ENCODE peak calls at places on chromosomes 2 and 18, in seven cellular contexts. H is psoas muscle, O is upper lobe of right lung, V is fibroblast of lung, I is adrenal gland, A is lung, U is WERI-Rb-1. Y is an unnamed sample. For H3K27me3, the result is how much of the 10 kb centered on the place peaks cover.

GRCh38 chr2:46704593-46704992 is 211.0 kb downstream of the MCFD2 start:
- DNase-seq in H (no peak), O (no peak), V (no peak), I (no peak), A (no peak), U (no peak), Y (no peak)

GRCh38 chr2:157830696-157831570 is 45.2 kb downstream of the ACVR1 start:
- DNase-seq in H (no peak), O (no peak), V (peak), I (peak), A (no peak), U (no peak), Y (peak)

GRCh38 chr2:195658541-195658890 is 1.5 kb downstream of the SLC39A10 start:
- DNase-seq in H (no peak), O (no peak), V (peak), I (peak), A (no peak), U (no peak), Y (no peak)

GRCh38 chr18:8084160-8084559 is 517.0 kb downstream of the PTPRM start:
- DNase-seq in H (no peak), O (no peak), V (peak), I (peak), A (no peak), U (peak), Y (no peak)

GRCh38 chr18:54204883-54205282 is 19.6 kb downstream of the MBD2 start:
- DNase-seq in H (no peak), O (no peak), V (no peak), I (no peak), A (no peak), U (no peak), Y (no peak)

GRCh38 chr18:78980279-78980771 is 707 bp downstream of the SALL3 start:
- DNase-seq in H (no peak), O (no peak), V (no peak), I (no peak), A (no peak), U (peak), Y (no peak)

GRCh38 chr2:241858206-241859016 is at the start of gene PDCD1:
- DNase-seq in H (peak), O (peak), V (no peak), I (no peak), A (no peak), U (no peak), Y (peak)

GRCh38 chr2:113156278-113157107 is 17.3 kb upstream of the PSD4 start:
- DNase-seq in H (no peak), O (no peak), V (peak), I (no peak), A (peak), U (no peak), Y (no peak)

GRCh38 chr2:120847700-120848321 is 112.1 kb downstream of the GLI2 start:
- DNase-seq in H (no peak), O (peak), V (peak), I (peak), A (no peak), U (peak), Y (peak)

GRCh38 chr2:180679693-180680092 is 300.7 kb upstream of the UBE2E3 start:
- DNase-seq in H (no peak), O (no peak), V (no peak), I (no peak), A (no peak), U (no peak), Y (no peak)

GRCh38 chr2:127196998-127197397 is 23.1 kb downstream of the CYP27C1 start:
- DNase-seq in H (no peak), O (no peak), V (no peak), I (no peak), A (no peak), U (no peak), Y (no peak)

GRCh38 chr2:86249843-86250402 is 50.7 kb downstream of the MRPL35 start:
- DNase-seq in H (no peak), O (no peak), V (no peak), I (no peak), A (no peak), U (no peak), Y (no peak)

GRCh38 chr2:71952572-71953188 is 195.0 kb downstream of the CYP26B1 start:
- DNase-seq in H (no peak), O (no peak), V (no peak), I (no peak), A (no peak), U (no peak), Y (no peak)

GRCh38 chr18:49638891-49639557 is 77.2 kb downstream of the LIPG start:
- DNase-seq in H (no peak), O (no peak), V (no peak), I (no peak), A (no peak), U (no peak), Y (no peak)

GRCh38 chr2:237700583-237701032 is 73.2 kb downstream of the LRRFIP1 start:
- DNase-seq in H (peak), O (peak), V (peak), I (no peak), A (no peak), U (no peak), Y (no peak)

GRCh38 chr2:163646659-163647058 is 89.1 kb downstream of the FIGN start:
- DNase-seq in H (no peak), O (no peak), V (no peak), I (no peak), A (no peak), U (no peak), Y (no peak)

GRCh38 chr2:239475161-239476028 is 74.6 kb upstream of the HDAC4 start:
- DNase-seq in H (no peak), O (peak), V (no peak), I (no peak), A (no peak), U (no peak), Y (no peak)

GRCh38 chr2:24241528-24241927 is 66.7 kb downstream of the FAM228A start:
- DNase-seq in H (no peak), O (no peak), V (no peak), I (no peak), A (no peak), U (no peak), Y (no peak)

GRCh38 chr18:13797157-13797611 is 26.8 kb upstream of the MC5R start:
- DNase-seq in H (no peak), O (no peak), V (no peak), I (peak), A (no peak), U (no peak), Y (no peak)

GRCh38 chr18:46668135-46668534 is 11.1 kb upstream of the LOXHD1 start:
- DNase-seq in H (peak), O (no peak), V (no peak), I (no peak), A (no peak), U (no peak), Y (no peak)

GRCh38 chr2:240655931-240656886 is 26.5 kb downstream of the AQP12B start:
- DNase-seq in H (no peak), O (no peak), V (no peak), I (no peak), A (peak), U (no peak), Y (no peak)

GRCh38 chr2:206856474-206856873 is 82.8 kb upstream of the CPO start:
- DNase-seq in H (no peak), O (no peak), V (peak), I (no peak), A (no peak), U (no peak), Y (no peak)

GRCh38 chr2:65017335-65017734 is 28.1 kb downstream of the SLC1A4 start:
- DNase-seq in H (no peak), O (no peak), V (no peak), I (no peak), A (no peak), U (no peak), Y (no peak)

GRCh38 chr2:233353769-233354499 is at the start of gene DGKD:
- DNase-seq in H (peak), O (peak), V (peak), I (peak), A (peak), U (peak), Y (peak)
- TF ChIP-seq CTCF in H (peak), O (no peak), V (peak), I (no peak), A (no peak), U (peak), Y (no peak)

DNA sequence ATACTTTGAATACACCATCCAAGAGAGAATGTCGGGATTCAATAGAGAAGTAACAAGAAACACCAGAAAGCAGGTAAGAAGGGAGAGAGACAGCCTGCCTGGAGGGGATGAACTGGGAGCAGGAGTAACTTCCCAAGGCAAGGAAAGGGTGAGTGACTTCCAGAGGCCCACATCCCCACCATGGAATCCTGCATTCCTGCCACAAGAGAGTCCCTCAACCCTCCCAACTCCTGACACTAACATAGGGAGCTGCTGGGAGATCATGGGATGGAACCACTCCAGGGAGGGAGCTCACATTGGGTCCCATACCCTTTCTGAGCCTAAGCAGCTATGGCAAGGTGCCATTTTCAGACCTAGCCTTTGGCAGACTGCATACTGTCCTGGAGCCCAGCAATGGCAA is 5.5 kb upstream of the TMEM163 start:
- DNase-seq in H (no peak), O (no peak), V (no peak), I (no peak), A (no peak), U (no peak), Y (no peak)
- H3K27me3 ChIP-seq in H (under half), O (under half), V (under half), I (under half), A (under half), U (half or more), Y (under half)

GRCh38 chr2:57907411-57907810 is 139.2 kb upstream of the VRK2 start:
- DNase-seq in H (no peak), O (no peak), V (no peak), I (no peak), A (no peak), U (no peak), Y (no peak)

GRCh38 chr2:57908736-57909161 is 137.9 kb upstream of the VRK2 start:
- DNase-seq in H (no peak), O (no peak), V (no peak), I (no peak), A (no peak), U (no peak), Y (no peak)

GRCh38 chr2:57902578-57902977 is 144.0 kb upstream of the VRK2 start:
- DNase-seq in H (no peak), O (no peak), V (no peak), I (no peak), A (no peak), U (no peak), Y (no peak)

GRCh38 chr2:57906152-57906732 is 140.4 kb upstream of the VRK2 start:
- DNase-seq in H (no peak), O (no peak), V (peak), I (no peak), A (no peak), U (no peak), Y (no peak)
- TF ChIP-seq CTCF in H (peak), O (peak), V (peak), I (peak), A (peak), U (peak), Y (no peak)

GRCh38 chr2:218898109-218898878 is 17.6 kb downstream of the WNT10A start:
- DNase-seq in H (peak), O (peak), V (peak), I (peak), A (peak), U (peak), Y (peak)

GRCh38 chr2:218895758-218896500 is 15.3 kb downstream of the WNT10A start:
- DNase-seq in H (no peak), O (no peak), V (no peak), I (no peak), A (no peak), U (no peak), Y (no peak)

GRCh38 chr2:218897394-218898108 is 16.9 kb downstream of the WNT10A start:
- DNase-seq in H (no peak), O (no peak), V (no peak), I (no peak), A (no peak), U (no peak), Y (peak)

GRCh38 chr2:218896501-218897393 is 16.1 kb downstream of the WNT10A start:
- DNase-seq in H (no peak), O (no peak), V (no peak), I (no peak), A (no peak), U (no peak), Y (no peak)

DNA sequence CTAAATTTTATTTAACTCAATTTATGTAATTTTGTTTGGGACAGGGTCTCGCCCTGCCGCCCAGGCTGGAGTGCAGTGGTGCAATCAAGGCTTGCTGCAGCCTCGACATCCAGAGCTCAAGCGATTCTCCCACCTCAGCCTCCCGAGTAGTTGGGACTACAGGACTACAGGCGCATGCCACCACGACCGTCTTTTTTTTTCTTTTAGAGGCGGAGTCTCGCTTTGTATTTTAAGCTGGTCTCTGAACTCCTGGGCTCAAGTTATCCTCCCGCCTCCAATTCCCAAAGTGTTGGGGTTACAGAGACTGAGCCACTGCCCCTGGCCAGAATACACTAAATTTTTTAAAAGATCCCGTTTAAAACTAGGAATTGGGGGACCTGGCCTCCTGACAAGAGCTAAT is 18.5 kb downstream of the WNT10A start:
- DNase-seq in H (no peak), O (no peak), V (no peak), I (no peak), A (no peak), U (no peak), Y (no peak)
- H3K27me3 ChIP-seq in H (under half), O (half or more), V (under half), I (half or more), A (under half), U (under half), Y (under half)

GRCh38 chr2:210360412-210360811 is 45.4 kb upstream of the MYL1 start:
- DNase-seq in H (no peak), O (no peak), V (no peak), I (no peak), A (no peak), U (no peak), Y (no peak)

GRCh38 chr2:210363876-210364275 is 48.9 kb upstream of the MYL1 start:
- DNase-seq in H (no peak), O (no peak), V (no peak), I (no peak), A (no peak), U (no peak), Y (no peak)

GRCh38 chr2:210366675-210367080 is 51.7 kb upstream of the MYL1 start:
- DNase-seq in H (no peak), O (no peak), V (no peak), I (no peak), A (no peak), U (no peak), Y (no peak)

DNA sequence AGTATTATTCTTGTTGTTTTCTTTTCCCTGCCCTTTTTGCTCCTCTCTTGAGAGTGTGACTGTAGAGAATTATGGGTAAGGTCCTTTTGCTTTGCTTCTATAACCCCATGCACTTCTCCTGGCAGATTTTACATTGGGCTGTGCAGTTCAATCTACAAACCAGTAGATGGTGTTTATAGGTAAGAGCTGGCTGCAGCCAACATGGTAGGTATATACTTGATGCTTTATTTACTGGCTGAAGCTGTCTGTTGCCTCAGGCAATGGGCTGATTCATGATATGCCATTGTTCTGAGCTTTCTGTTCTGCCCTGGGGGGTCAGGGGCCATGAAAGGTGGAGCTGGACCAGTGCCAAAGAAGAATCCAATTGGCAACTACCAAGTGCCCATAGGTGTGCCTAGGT is 48.3 kb upstream of the MYL1 start:
- DNase-seq in H (no peak), O (no peak), V (no peak), I (no peak), A (no peak), U (no peak), Y (no peak)
- TF ChIP-seq CTCF in H (peak), O (no peak), V (no peak), I (no peak), A (no peak), U (no peak), Y (no peak)

GRCh38 chr2:8225257-8225656 is 456.6 kb upstream of the ID2 start:
- DNase-seq in H (no peak), O (no peak), V (no peak), I (no peak), A (no peak), U (no peak), Y (peak)
- H3K27me3 ChIP-seq in H (under half), O (under half), V (under half), I (under half), A (under half), U (under half), Y (under half)

DNA sequence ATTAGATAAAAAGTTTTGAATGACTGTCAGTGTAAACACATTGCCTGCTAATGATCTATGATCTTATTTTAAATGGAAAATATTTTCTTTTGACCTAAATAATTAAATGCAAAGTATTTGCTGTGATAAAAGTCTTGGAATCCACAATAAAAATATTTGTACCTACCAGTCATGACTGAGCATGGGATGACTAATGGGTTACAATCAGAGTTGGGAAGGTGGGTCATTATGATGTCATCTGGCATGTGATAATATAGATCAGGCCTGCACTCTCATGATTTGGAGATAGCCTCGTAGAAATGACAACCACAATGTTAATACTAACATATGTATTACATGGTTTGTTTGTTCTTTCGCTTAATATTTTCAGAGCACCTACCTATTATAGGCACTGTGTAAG is 848.8 kb upstream of the KLHL29 start:
- DNase-seq in H (no peak), O (no peak), V (no peak), I (no peak), A (no peak), U (no peak), Y (no peak)
- TF ChIP-seq CTCF in H (no peak), O (no peak), V (no peak), I (no peak), A (no peak), U (no peak), Y (no peak)

Y was measured in ovary.